ENCODE peak calls at places on chromosome 4, in eight cellular contexts. I, J, Q, H, M, B, O and D are unnamed samples.

GRCh38 chr4:27692098-27692679 is 831.5 kb downstream of the STIM2 start:
- DNase-seq in M (no peak), O (no peak), J (peak), Q (peak), B (no peak), H (peak), I (no peak), D (peak)

GRCh38 chr4:33255094-33255493 is 2534.9 kb downstream of the PCDH7 start:
- DNase-seq in J (no peak), I (no peak), B (no peak), Q (no peak), M (no peak), O (no peak), H (no peak), D (no peak)

GRCh38 chr4:85909851-85910250 is 434.9 kb downstream of the ARHGAP24 start:
- DNase-seq in M (no peak), I (no peak), Q (no peak), B (no peak), J (no peak), H (no peak), O (peak), D (no peak)

GRCh38 chr4:13984996-13985780 is 357.7 kb upstream of the BOD1L1 start:
- DNase-seq in M (no peak), B (no peak), J (no peak), I (no peak), Q (no peak), H (no peak), O (no peak), D (no peak)

GRCh38 chr4:104493071-104493831 is 1.4 kb downstream of the CXXC4 start:
- DNase-seq in J (no peak), Q (no peak), B (no peak), M (no peak), H (no peak), O (no peak), I (no peak), D (no peak)

GRCh38 chr4:38751341-38752043 is 31.3 kb downstream of the TLR10 start:
- DNase-seq in J (no peak), M (no peak), H (no peak), O (no peak), B (no peak), Q (no peak), I (no peak), D (no peak)

GRCh38 chr4:89486042-89486441 is 178.4 kb upstream of the GPRIN3 start:
- DNase-seq in B (no peak), O (no peak), I (no peak), H (no peak), M (no peak), Q (peak), J (no peak), D (no peak)

GRCh38 chr4:41361831-41362646 is 105.3 kb downstream of the UCHL1 start:
- DNase-seq in M (no peak), I (no peak), O (no peak), B (no peak), H (no peak), J (no peak), Q (no peak), D (no peak)

GRCh38 chr4:24433515-24434192 is 150.7 kb downstream of the DHX15 start:
- DNase-seq in I (no peak), O (no peak), M (no peak), B (no peak), Q (no peak), H (no peak), J (no peak), D (no peak)

GRCh38 chr4:155966661-155967060 is 13.0 kb upstream of the CTSO start:
- DNase-seq in B (no peak), J (no peak), I (no peak), O (no peak), M (no peak), Q (no peak), H (no peak), D (no peak)
- H3K4me3 ChIP-seq in B (no peak), J (no peak), I (no peak), O (no peak), M (no peak), Q (no peak), H (no peak), D (no peak)

GRCh38 chr4:1093391-1094335 is 19.7 kb downstream of the RNF212 start:
- DNase-seq in H (no peak), Q (no peak), M (no peak), O (no peak), I (no peak), J (no peak), B (no peak), D (no peak)

GRCh38 chr4:1092983-1093361 is 20.4 kb downstream of the RNF212 start:
- DNase-seq in O (no peak), I (no peak), H (no peak), M (no peak), B (no peak), J (no peak), Q (no peak), D (no peak)

GRCh38 chr4:1090465-1091440 is 22.6 kb downstream of the RNF212 start:
- DNase-seq in H (no peak), J (no peak), M (no peak), B (no peak), Q (no peak), I (no peak), O (no peak), D (no peak)

GRCh38 chr4:1091561-1091995 is 21.8 kb downstream of the RNF212 start:
- DNase-seq in M (no peak), J (no peak), O (no peak), Q (no peak), I (no peak), B (no peak), H (no peak), D (no peak)

GRCh38 chr4:1092026-1092982 is 21.1 kb downstream of the RNF212 start:
- DNase-seq in I (no peak), J (no peak), O (no peak), M (no peak), B (no peak), H (no peak), Q (no peak), D (no peak)
- TF ChIP-seq CTCF in I (no peak), J (no peak), O (no peak), M (no peak), B (no peak), H (no peak), Q (no peak), D (peak)

DNA sequence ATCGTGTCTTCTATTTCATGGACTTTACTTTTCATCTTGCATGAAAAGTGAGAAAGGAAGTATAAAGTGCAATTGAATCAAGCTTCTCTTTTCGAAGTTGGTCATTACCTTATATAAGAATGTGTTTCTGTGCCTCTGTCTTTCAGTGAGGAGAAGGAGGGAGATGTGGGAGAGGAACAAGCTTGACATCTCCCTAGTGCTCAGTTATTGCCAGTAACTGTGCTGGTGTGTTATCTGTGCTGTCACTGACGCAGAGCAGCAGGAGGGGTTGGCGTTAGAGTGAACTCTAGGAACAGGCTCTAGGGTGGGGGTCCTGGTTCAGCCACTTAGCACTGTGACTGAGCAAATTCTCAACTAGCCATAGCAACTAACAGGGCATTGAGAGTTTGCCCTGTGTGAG is 34.0 kb upstream of the TBC1D9 start:
- DNase-seq in J (no peak), Q (no peak), B (no peak), O (no peak), M (no peak), I (no peak), H (no peak), D (no peak)
- H3K4me3 ChIP-seq in J (no peak), Q (no peak), B (no peak), O (no peak), M (no peak), I (no peak), H (no peak), D (no peak)

DNA sequence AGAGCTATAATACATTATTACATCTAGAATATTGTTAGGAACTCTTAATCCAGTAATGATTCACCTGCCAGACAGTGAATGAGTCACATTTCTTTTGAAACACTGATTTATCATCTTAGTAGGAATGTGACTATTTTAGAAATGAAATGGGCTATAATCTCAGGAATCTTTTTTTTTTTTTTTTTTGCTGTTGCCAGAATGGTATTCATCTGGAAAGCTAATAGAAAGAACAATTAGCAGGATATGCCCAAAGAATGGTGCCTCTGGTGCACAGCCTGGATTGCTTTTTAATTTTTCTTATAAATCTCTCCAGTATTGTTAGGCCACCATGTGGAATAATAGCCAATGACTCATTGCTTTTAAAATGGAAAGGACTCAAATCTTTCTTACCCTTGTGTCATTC is 181.1 kb upstream of the SMIM31 start:
- DNase-seq in B (no peak), I (no peak), M (no peak), Q (peak), O (no peak), H (peak), J (no peak), D (no peak)
- TF ChIP-seq CTCF in B (no peak), I (no peak), M (no peak), Q (no peak), O (no peak), H (no peak), J (no peak), D (no peak)